ENCODE peak calls at places on chromosomes 16 and 17, in four cellular contexts. G is RWPE1, L is esophagus squamous epithelium, C is sigmoid colon. N is an unnamed sample.

GRCh38 chr17:14950216-14950615 is 314.9 kb downstream of the PMP22 start:
- DNase-seq in L (no peak), C (no peak), G (no peak), N (no peak)

GRCh38 chr16:591892-592517 is 2.1 kb downstream of the RAB40C start:
- DNase-seq in L (no peak), C (no peak), G (no peak), N (no peak)

GRCh38 chr16:66862023-66862520 is 17.9 kb downstream of the CA7 start:
- DNase-seq in C (peak), G (no peak), L (no peak), N (no peak)

GRCh38 chr17:27977751-27978688 is 64.5 kb upstream of the NLK start:
- DNase-seq in C (no peak), L (no peak), G (peak), N (no peak)

GRCh38 chr16:2236362-2237075 is at the start of gene DNASE1L2:
- DNase-seq in C (peak), G (peak), L (no peak), N (no peak)

GRCh38 chr17:4602041-4602440 is 17.7 kb downstream of the SMTNL2 start:
- DNase-seq in L (no peak), C (no peak), G (no peak), N (no peak)

GRCh38 chr17:46770818-46771600 is 47.5 kb downstream of the WNT3 start:
- DNase-seq in L (no peak), G (peak), C (no peak), N (peak)

GRCh38 chr16:11389083-11389482 is 43.8 kb downstream of the RMI2 start:
- DNase-seq in L (no peak), G (no peak), C (no peak), N (no peak)

GRCh38 chr16:50207652-50208051 is 54.5 kb downstream of the TENT4B start:
- DNase-seq in G (no peak), L (no peak), C (no peak), N (peak)

GRCh38 chr16:2467301-2468141 is 3.6 kb upstream of the NTN3 start:
- DNase-seq in C (peak), G (peak), L (no peak), N (peak)

GRCh38 chr16:88941933-88942909 is 34.8 kb downstream of the CBFA2T3 start:
- DNase-seq in L (no peak), G (peak), C (no peak), N (no peak)

GRCh38 chr17:81526662-81527571 is 1.3 kb upstream of the FSCN2 start:
- DNase-seq in L (no peak), G (no peak), C (no peak), N (no peak)

GRCh38 chr17:7260151-7260550 is 2.1 kb downstream of the CLDN7 start:
- DNase-seq in C (no peak), L (no peak), G (no peak), N (no peak)

GRCh38 chr17:47957591-47958490 is at the start of gene PRR15L:
- DNase-seq in G (no peak), C (no peak), L (no peak), N (no peak)

GRCh38 chr17:64492481-64493109 is 4.3 kb downstream of the POLG2 start:
- DNase-seq in L (no peak), G (no peak), C (no peak), N (no peak)

GRCh38 chr16:81158964-81159363 is 62.8 kb upstream of the GCSH start:
- DNase-seq in L (no peak), G (no peak), C (no peak), N (no peak)

GRCh38 chr17:71071837-71072236 is 902.5 kb downstream of the KCNJ2 start:
- DNase-seq in C (no peak), L (no peak), G (peak), N (peak)

GRCh38 chr16:12646490-12647274 is 157.0 kb downstream of the CPPED1 start:
- DNase-seq in G (no peak), C (no peak), L (no peak), N (peak)

GRCh38 chr16:53445534-53445933 is 11.3 kb downstream of the RBL2 start:
- DNase-seq in C (no peak), G (no peak), L (no peak), N (no peak)

GRCh38 chr17:62791235-62792121 is 16.6 kb downstream of the MARCHF10 start:
- DNase-seq in C (no peak), L (no peak), G (no peak), N (peak)

GRCh38 chr17:6422654-6423241 is 12.2 kb downstream of the AIPL1 start:
- DNase-seq in L (no peak), C (no peak), G (no peak), N (no peak)

GRCh38 chr17:36816889-36817288 is 120.4 kb upstream of the LHX1 start:
- DNase-seq in C (no peak), L (no peak), G (no peak), N (no peak)

GRCh38 chr17:54157542-54157941 is 334.8 kb downstream of the KIF2B start:
- DNase-seq in C (no peak), G (no peak), L (no peak), N (no peak)

GRCh38 chr17:80362428-80363119 is 52.4 kb upstream of the ENDOV start:
- DNase-seq in L (no peak), C (peak), G (no peak), N (peak)

GRCh38 chr16:51939371-51940005 is 607.5 kb downstream of the TOX3 start:
- DNase-seq in C (no peak), G (no peak), L (no peak), N (no peak)

GRCh38 chr17:79942011-79942405 is 93.7 kb downstream of the TBC1D16 start:
- DNase-seq in G (no peak), C (peak), L (no peak), N (no peak)

GRCh38 chr16:17271687-17272086 is 199.1 kb downstream of the XYLT1 start:
- DNase-seq in C (no peak), G (no peak), L (no peak), N (no peak)

GRCh38 chr16:85485379-85485778 is 127.7 kb upstream of the GSE1 start:
- DNase-seq in G (no peak), L (no peak), C (no peak), N (no peak)

GRCh38 chr16:87066695-87067556 is 250.3 kb downstream of the C16orf95 start:
- DNase-seq in C (peak), G (no peak), L (no peak), N (no peak)

GRCh38 chr17:65564793-65565192 is 3.3 kb upstream of the AXIN2 start:
- DNase-seq in C (peak), G (no peak), L (no peak), N (no peak)

GRCh38 chr16:2532494-2533141 is 1.4 kb upstream of the CEMP1 start:
- DNase-seq in G (peak), L (no peak), C (peak), N (no peak)

GRCh38 chr17:41013181-41013580 is 4.3 kb upstream of the KRTAP3-1 start:
- DNase-seq in C (no peak), G (no peak), L (no peak), N (peak)

GRCh38 chr17:64061157-64061898 is 40.9 kb upstream of the ICAM2 start:
- DNase-seq in G (no peak), L (no peak), C (no peak), N (no peak)

GRCh38 chr16:73143681-73144370 is 95.9 kb upstream of the ZFHX3 start:
- DNase-seq in G (no peak), C (no peak), L (no peak), N (no peak)

GRCh38 chr17:17824119-17824779 is 12.5 kb downstream of the SREBF1 start:
- DNase-seq in L (no peak), G (no peak), C (no peak), N (no peak)

GRCh38 chr17:74110467-74110866 is 93.0 kb upstream of the RPL38 start:
- DNase-seq in L (no peak), C (no peak), G (no peak), N (no peak)

GRCh38 chr16:27471661-27472060 is 69.7 kb downstream of the IL21R start:
- DNase-seq in C (no peak), G (no peak), L (no peak), N (no peak)

GRCh38 chr16:79278506-79278905 is 322.0 kb downstream of the MAF start:
- DNase-seq in L (no peak), G (no peak), C (no peak), N (no peak)

GRCh38 chr17:45372325-45372869 is 55.6 kb upstream of the MAP3K14 start:
- DNase-seq in G (no peak), C (peak), L (no peak), N (no peak)

GRCh38 chr16:21121150-21121549 is 29.5 kb downstream of the DNAH3 start:
- DNase-seq in G (no peak), C (no peak), L (no peak), N (no peak)
- TF ChIP-seq CTCF in G (no peak), C (no peak), L (no peak), N (no peak)

GRCh38 chr16:58727796-58728568 is 6.1 kb downstream of the GOT2 start:
- DNase-seq in C (no peak), G (no peak), L (no peak), N (no peak)
- TF ChIP-seq CTCF in C (no peak), G (no peak), L (no peak), N (no peak)

DNA sequence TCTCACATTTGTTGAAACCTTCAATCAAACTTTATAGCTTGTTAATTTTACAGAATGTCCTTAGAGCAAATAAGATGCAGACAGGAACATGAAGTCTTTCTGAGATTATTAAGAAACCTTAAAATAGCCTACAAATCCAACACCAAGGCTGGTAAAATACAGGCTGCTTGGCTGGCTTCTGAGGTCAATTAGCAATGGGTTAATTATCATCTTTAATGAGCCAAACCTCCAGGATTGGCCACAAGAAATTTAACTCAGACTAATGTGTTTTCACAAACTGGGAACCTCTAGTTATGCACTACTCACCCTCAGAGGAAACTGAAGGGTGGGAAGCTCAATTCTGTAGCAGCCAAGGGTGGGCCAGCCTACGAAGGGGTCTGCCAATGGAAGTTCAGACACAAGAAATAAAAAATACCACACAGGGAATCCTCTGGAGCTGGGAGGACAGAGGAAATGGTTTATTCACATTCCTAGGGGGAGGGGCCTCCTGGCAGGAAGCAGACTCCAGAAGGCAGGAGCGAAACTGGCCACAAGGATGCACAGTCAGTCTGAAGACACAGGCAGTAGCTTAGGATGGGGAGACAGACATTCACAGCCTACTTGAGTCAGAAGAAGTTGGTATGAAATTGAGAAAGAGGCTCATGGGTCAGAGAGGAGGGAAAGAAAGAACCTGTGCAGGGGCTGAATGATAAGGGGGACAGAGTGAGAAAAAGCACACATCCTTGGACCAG is 36.1 kb downstream of the HIC1 start:
- DNase-seq in L (no peak), G (peak), C (peak), N (peak)
- TF ChIP-seq CTCF in L (no peak), G (no peak), C (no peak), N (peak)

DNA sequence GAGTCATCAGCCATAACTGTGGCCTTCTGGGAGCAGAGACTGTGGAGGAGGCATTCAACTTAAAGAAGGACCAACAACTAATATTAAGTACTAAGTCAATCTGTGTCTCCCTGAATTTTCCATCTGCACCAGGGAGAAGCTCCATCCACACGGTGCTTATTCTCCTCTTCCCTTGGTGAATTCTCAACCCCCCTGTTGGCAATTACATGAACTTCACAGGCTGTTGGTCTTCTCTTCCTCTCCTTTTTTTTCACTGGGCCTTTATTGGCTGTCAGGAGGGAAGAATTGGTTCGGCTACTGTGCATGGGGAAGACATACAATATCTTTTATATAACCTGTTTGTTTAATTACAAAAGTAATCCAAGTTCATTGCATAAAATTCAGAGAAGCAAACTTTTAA is 152.8 kb upstream of the IRX6 start:
- DNase-seq in L (no peak), C (no peak), G (no peak), N (no peak)
- TF ChIP-seq CTCF in L (no peak), C (no peak), G (no peak), N (no peak)

GRCh38 chr16:56087636-56088035 is 103.7 kb upstream of the GNAO1 start:
- DNase-seq in L (no peak), G (no peak), C (no peak), N (no peak)

GRCh38 chr16:56094231-56094630 is 97.1 kb upstream of the GNAO1 start:
- DNase-seq in L (no peak), C (no peak), G (no peak), N (no peak)

GRCh38 chr16:56090076-56090475 is 101.2 kb upstream of the GNAO1 start:
- DNase-seq in C (no peak), L (no peak), G (no peak), N (no peak)

DNA sequence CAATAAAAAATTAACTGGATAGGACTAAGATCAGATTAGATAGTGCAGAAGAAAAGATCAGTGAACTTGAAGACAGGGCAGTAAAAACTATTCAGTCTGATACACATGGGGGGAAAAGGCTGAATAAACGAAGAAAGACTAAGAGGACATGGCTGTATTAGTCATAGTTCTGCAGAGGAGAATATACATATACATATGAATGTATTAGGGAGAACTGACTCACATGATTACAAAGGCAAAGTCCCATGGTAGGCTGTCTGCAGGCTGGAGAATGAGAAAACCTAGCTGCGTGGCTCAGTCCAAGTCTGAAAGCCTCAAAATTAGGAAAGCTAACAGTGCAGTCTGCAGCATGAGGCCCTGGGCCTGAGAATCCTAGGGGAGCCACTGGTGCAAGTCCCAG is 98.2 kb upstream of the GNAO1 start:
- DNase-seq in G (peak), C (no peak), L (no peak), N (no peak)
- TF ChIP-seq CTCF in G (no peak), C (no peak), L (no peak), N (no peak)

GRCh38 chr17:39596543-39597267 is 11.0 kb downstream of the NEUROD2 start:
- DNase-seq in C (no peak), G (no peak), L (no peak), N (no peak)
- TF ChIP-seq CTCF in C (no peak), G (no peak), L (no peak), N (no peak)

GRCh38 chr17:43533699-43534098 is 12.4 kb downstream of the ETV4 start:
- DNase-seq in C (no peak), G (no peak), L (no peak), N (no peak)
- TF ChIP-seq CTCF in C (no peak), G (no peak), L (no peak), N (peak)

GRCh38 chr16:30458561-30459394 is 13.1 kb upstream of the SEPHS2 start:
- DNase-seq in L (no peak), C (peak), G (no peak), N (no peak)
- TF ChIP-seq CTCF in L (no peak), C (no peak), G (no peak), N (no peak)

N was measured in HFFc6.